ENCODE peak calls at places on chromosomes 12 and 14, in five cellular contexts. A is HFFc6; W is stimulated activated CD8-positive, alpha-beta memory T cell treated with anti-CD3 and anti-CD28 coated beads, Interleukin-7, amount 100 ng/mL, for 1 hour; F is cardiac fibroblast; Z is stimulated activated naive CD8-positive, alpha-beta T cell treated with anti-CD3 and anti-CD28 coated beads, Interleukin-15, Interleukin-2, amounts not matched to agents 100 U/mL and 50 U/mL, for 24 hours. M is an unnamed sample.

GRCh38 chr14:61388976-61389576 is 67.7 kb downstream of the PRKCH start:
- DNase-seq in A (no peak), W (no peak), Z (peak), F (peak), M (no peak)

GRCh38 chr14:102920273-102920997 is 2.0 kb upstream of the AMN start:
- DNase-seq in W (no peak), F (no peak), Z (no peak), A (no peak), M (no peak)

GRCh38 chr12:88946377-88946997 is 366.2 kb upstream of the KITLG start:
- DNase-seq in Z (no peak), A (peak), F (peak), W (no peak), M (peak)

GRCh38 chr12:2332266-2332665 is 279.5 kb downstream of the CACNA1C start:
- DNase-seq in Z (no peak), F (peak), A (peak), W (no peak), M (no peak)

GRCh38 chr14:75446447-75446846 is 18.6 kb downstream of the JDP2 start:
- DNase-seq in W (no peak), F (peak), Z (no peak), A (no peak), M (no peak)

GRCh38 chr12:43728117-43728516 is 30.5 kb downstream of the PUS7L start:
- DNase-seq in A (no peak), F (peak), Z (no peak), W (no peak), M (no peak)

GRCh38 chr14:53509227-53509822 is 356.2 kb upstream of the DDHD1 start:
- DNase-seq in W (no peak), F (peak), Z (no peak), A (no peak), M (no peak)

GRCh38 chr14:49924852-49925251 is 32.0 kb downstream of the ARF6 start:
- DNase-seq in W (no peak), A (no peak), F (no peak), Z (no peak), M (no peak)

GRCh38 chr12:80692114-80692513 is 15.3 kb upstream of the MYF6 start:
- DNase-seq in F (no peak), W (no peak), Z (no peak), A (no peak), M (no peak)

GRCh38 chr12:97276198-97276580 is 186.4 kb upstream of the RMST start:
- DNase-seq in W (no peak), F (no peak), Z (no peak), A (no peak), M (no peak)

GRCh38 chr14:102020058-102020971 is 55.9 kb downstream of the DYNC1H1 start:
- DNase-seq in W (no peak), F (peak), Z (peak), A (peak), M (no peak)

GRCh38 chr12:21697829-21698630 is 40.4 kb upstream of the LDHB start:
- DNase-seq in W (no peak), A (peak), F (peak), Z (no peak), M (no peak)

GRCh38 chr14:101627913-101628257 is 66.6 kb downstream of the DIO3 start:
- DNase-seq in W (no peak), F (no peak), Z (no peak), A (no peak), M (no peak)

GRCh38 chr14:101932668-101933067 is 31.7 kb upstream of the DYNC1H1 start:
- DNase-seq in F (no peak), Z (no peak), A (no peak), W (no peak), M (no peak)

GRCh38 chr12:5201554-5202243 is 158.0 kb downstream of the KCNA5 start:
- DNase-seq in Z (no peak), W (no peak), A (no peak), F (no peak), M (no peak)

GRCh38 chr12:124947561-124948398 is 33.3 kb upstream of the UBC start:
- DNase-seq in A (no peak), Z (no peak), W (no peak), F (no peak), M (no peak)

M was measured in NCI-H226.